ENCODE peak calls at places on chromosomes 12 and 14, in five cellular contexts. H is amniotic stem cell; B is right lobe of liver; Z is spleen; F is activated naive CD8-positive, alpha-beta T cell treated with anti-CD3 and anti-CD28 coated beads, Interleukin-2, amount 50 U/mL, for 24 hours. D is an unnamed sample.

GRCh38 chr14:70871863-70872677 is 35.2 kb upstream of the PCNX1 start:
- DNase-seq in H (no peak), B (no peak), Z (no peak), F (no peak), D (no peak)

GRCh38 chr12:101045486-101046474 is 164.3 kb downstream of the SLC5A8 start:
- DNase-seq in H (no peak), B (no peak), Z (no peak), F (no peak), D (no peak)

GRCh38 chr12:123106640-123107359 is 44.1 kb downstream of the PITPNM2 start:
- DNase-seq in H (no peak), B (peak; percentile 71), Z (peak; percentile 93), F (peak; percentile 75), D (no peak)

GRCh38 chr14:47278233-47278842 is 397.1 kb downstream of the MDGA2 start:
- DNase-seq in H (no peak), B (peak; percentile 52), Z (no peak), F (peak; percentile 42), D (no peak)

GRCh38 chr14:71529855-71530254 is 402.4 kb upstream of the RGS6 start:
- DNase-seq in H (no peak), B (no peak), Z (no peak), F (no peak), D (no peak)

GRCh38 chr12:77120695-77121094 is 55.3 kb upstream of the E2F7 start:
- DNase-seq in H (peak; percentile 31), B (no peak), Z (no peak), F (no peak), D (no peak)

GRCh38 chr12:66237505-66238175 is 48.6 kb downstream of the IRAK3 start:
- DNase-seq in H (no peak), B (no peak), Z (no peak), F (no peak), D (no peak)

GRCh38 chr12:74889563-74890236 is 319.9 kb downstream of the KCNC2 start:
- DNase-seq in H (no peak), B (no peak), Z (no peak), F (no peak), D (no peak)

GRCh38 chr14:100302616-100303015 is 3.6 kb downstream of the SLC25A29 start:
- DNase-seq in H (no peak), B (no peak), Z (peak; percentile 14), F (no peak), D (no peak)

GRCh38 chr14:99737956-99738667 is 54.0 kb downstream of the CYP46A1 start:
- DNase-seq in H (no peak), B (peak; percentile 53), Z (no peak), F (no peak), D (no peak)

GRCh38 chr14:100692859-100693558 is 33.7 kb upstream of the DLK1 start:
- DNase-seq in H (peak; percentile 84), B (no peak), Z (no peak), F (no peak), D (no peak)

GRCh38 chr12:122937622-122938091 is 28.6 kb downstream of the ABCB9 start:
- DNase-seq in H (no peak), B (peak; percentile 66), Z (no peak), F (no peak), D (no peak)

GRCh38 chr14:57066887-57067513 is 201.7 kb downstream of the EXOC5 start:
- DNase-seq in H (no peak), B (peak; percentile 72), Z (no peak), F (peak; percentile 44), D (no peak)

GRCh38 chr14:93029911-93030555 is 85.7 kb downstream of the ITPK1 start:
- DNase-seq in H (no peak), B (no peak), Z (no peak), F (no peak), D (peak; percentile 29)

GRCh38 chr12:81162725-81163124 is 84.8 kb downstream of the ACSS3 start:
- DNase-seq in H (no peak), B (no peak), Z (no peak), F (no peak), D (no peak)

GRCh38 chr14:89571502-89571901 is 154.5 kb upstream of the FOXN3 start:
- DNase-seq in H (no peak), B (no peak), Z (no peak), F (no peak), D (no peak)

GRCh38 chr12:119177056-119177325 is 1.7 kb upstream of the HSPB8 start:
- DNase-seq in H (no peak), B (no peak), Z (no peak), F (no peak), D (no peak)

GRCh38 chr12:50790081-50790480 is 26.2 kb downstream of the ATF1 start:
- DNase-seq in H (no peak), B (no peak), Z (no peak), F (no peak), D (no peak)

GRCh38 chr12:99647453-99647852 is at the start of gene GARIN6:
- DNase-seq in H (no peak), B (no peak), Z (no peak), F (no peak), D (no peak)

GRCh38 chr12:104668274-104668718 is 211.5 kb downstream of the CHST11 start:
- DNase-seq in H (no peak), B (no peak), Z (no peak), F (no peak), D (no peak)

GRCh38 chr12:80677994-80678393 is 29.4 kb upstream of the MYF6 start:
- DNase-seq in H (no peak), B (no peak), Z (no peak), F (no peak), D (no peak)

GRCh38 chr14:101772770-101773169 is 11.3 kb downstream of the PPP2R5C start:
- DNase-seq in H (no peak), B (no peak), Z (no peak), F (no peak), D (no peak)

GRCh38 chr14:50008562-50009355 is 107.6 kb downstream of the VCPKMT start:
- DNase-seq in H (no peak), B (no peak), Z (no peak), F (no peak), D (no peak)

GRCh38 chr12:43964966-43965365 is 129.1 kb downstream of the TMEM117 start:
- DNase-seq in H (no peak), B (no peak), Z (no peak), F (no peak), D (peak; percentile 54)

GRCh38 chr14:21987937-21988336 is 314.3 kb upstream of the OR4E1 start:
- DNase-seq in H (no peak), B (no peak), Z (no peak), F (no peak), D (no peak)

GRCh38 chr14:20460458-20461229 is 590 bp downstream of the PIP4P1 start:
- DNase-seq in H (no peak), B (no peak), Z (no peak), F (peak; percentile 48), D (no peak)

GRCh38 chr12:91978143-91978542 is 167.5 kb downstream of the BTG1 start:
- DNase-seq in H (no peak), B (no peak), Z (no peak), F (no peak), D (no peak)

GRCh38 chr12:90682398-90682797 is 272.6 kb downstream of the CCER1 start:
- DNase-seq in H (peak; percentile 8), B (no peak), Z (no peak), F (no peak), D (no peak)

GRCh38 chr12:14643247-14643646 is 53.2 kb downstream of the GUCY2C start:
- DNase-seq in H (no peak), B (no peak), Z (no peak), F (no peak), D (no peak)

GRCh38 chr14:54108481-54109471 is 152.2 kb upstream of the BMP4 start:
- DNase-seq in H (peak; percentile 46), B (no peak), Z (no peak), F (no peak), D (no peak)

GRCh38 chr12:75564821-75565220 is 53.4 kb upstream of the KRR1 start:
- DNase-seq in H (no peak), B (no peak), Z (no peak), F (no peak), D (no peak)

GRCh38 chr12:52025301-52026172 is 18.8 kb downstream of the TAMALIN start:
- DNase-seq in H (no peak), B (peak; percentile 78), Z (peak; percentile 91), F (peak; percentile 89), D (peak; percentile 60)

GRCh38 chr12:119410396-119410795 is 75.9 kb downstream of the CCDC60 start:
- DNase-seq in H (no peak), B (no peak), Z (no peak), F (no peak), D (no peak)

GRCh38 chr12:112148031-112148513 is 22.7 kb downstream of the TRAFD1 start:
- DNase-seq in H (no peak), B (no peak), Z (no peak), F (no peak), D (no peak)

GRCh38 chr14:96177766-96178377 is 26.8 kb upstream of the BDKRB2 start:
- DNase-seq in H (no peak), B (no peak), Z (peak; percentile 54), F (peak; percentile 6), D (no peak)

GRCh38 chr14:76473381-76474263 is 97.7 kb downstream of the ESRRB start:
- DNase-seq in H (no peak), B (no peak), Z (no peak), F (no peak), D (no peak)

GRCh38 chr14:56487761-56488160 is 91.8 kb upstream of the TMEM260 start:
- DNase-seq in H (no peak), B (no peak), Z (no peak), F (no peak), D (no peak)

GRCh38 chr12:32070370-32070769 is 36.3 kb upstream of the BICD1 start:
- DNase-seq in H (no peak), B (no peak), Z (no peak), F (no peak), D (no peak)

GRCh38 chr14:104731925-104732294 is 7.9 kb downstream of the ADSS1 start:
- DNase-seq in H (no peak), B (no peak), Z (no peak), F (no peak), D (no peak)

D was measured in caudate nucleus.